ENCODE peak calls at places on chromosome 13, in ten cellular contexts. S is BE2C; X is activated naive CD8-positive, alpha-beta T cell treated with anti-CD3 and anti-CD28 coated beads, Interleukin-2, amount 50 U/mL, for 24 hours; G is Calu3; O is LoVo; Y is AG10803; D is SHP77; K is T follicular helper cell; J is T1000; B is tibial nerve. U is an unnamed sample.

GRCh38 chr13:51397262-51397933 is 55.4 kb downstream of the INTS6 start:
- DNase-seq in S (no peak), X (no peak), G (no peak), O (no peak), Y (peak; percentile 94), D (no peak), K (no peak), J (no peak), B (peak; percentile 38), U (no peak)

GRCh38 chr13:98033277-98034247 is 80.1 kb downstream of the IPO5 start:
- DNase-seq in S (peak; percentile 58), X (no peak), G (peak; percentile 9), O (no peak), Y (peak; percentile 81), D (peak; percentile 40), K (no peak), J (no peak), B (peak; percentile 20), U (peak; percentile 61)

GRCh38 chr13:36979361-36980040 is 19.6 kb downstream of the ALG5 start:
- DNase-seq in S (peak; percentile 42), X (no peak), G (no peak), O (no peak), Y (peak; percentile 37), D (no peak), K (no peak), J (no peak), B (no peak), U (no peak)

GRCh38 chr13:107799001-107799400 is 416.3 kb downstream of the LIG4 start:
- DNase-seq in S (no peak), X (no peak), G (no peak), O (peak; percentile 19), Y (peak; percentile 20), D (no peak), K (no peak), J (no peak), B (no peak), U (no peak)

GRCh38 chr13:45333973-45334922 is 6.7 kb downstream of the TPT1 start:
- DNase-seq in S (no peak), X (no peak), G (no peak), O (no peak), Y (peak; percentile 47), D (no peak), K (peak; percentile 26), J (no peak), B (no peak), U (no peak)

GRCh38 chr13:26872444-26873173 is 112.0 kb upstream of the GPR12 start:
- DNase-seq in S (peak; percentile 75), X (peak; percentile 65), G (peak; percentile 54), O (peak; percentile 32), Y (peak; percentile 29), D (peak; percentile 56), K (peak; percentile 16), J (no peak), B (no peak), U (peak; percentile 44)

GRCh38 chr13:80224468-80224867 is 116.5 kb downstream of the SPRY2 start:
- DNase-seq in S (no peak), X (no peak), G (no peak), O (peak; percentile 17), Y (no peak), D (no peak), K (no peak), J (no peak), B (no peak), U (peak; percentile 48)

GRCh38 chr13:38002596-38002995 is 133.0 kb upstream of the TRPC4 start:
- DNase-seq in S (no peak), X (no peak), G (peak; percentile 1), O (no peak), Y (no peak), D (peak; percentile 85), K (no peak), J (no peak), B (no peak), U (no peak)

GRCh38 chr13:98456423-98456845 is 120.5 kb downstream of the STK24 start:
- DNase-seq in S (no peak), X (no peak), G (no peak), O (no peak), Y (no peak), D (no peak), K (no peak), J (no peak), B (no peak), U (no peak)

GRCh38 chr13:101747039-101747438 is 294.6 kb downstream of the ITGBL1 start:
- DNase-seq in S (no peak), X (no peak), G (no peak), O (no peak), Y (no peak), D (no peak), K (no peak), J (no peak), B (no peak), U (peak; percentile 12)

GRCh38 chr13:25860862-25861261 is 191.0 kb downstream of the SHISA2 start:
- DNase-seq in S (no peak), X (no peak), G (no peak), O (no peak), Y (peak; percentile 6), D (no peak), K (no peak), J (no peak), B (no peak), U (no peak)

GRCh38 chr13:51801631-51802099 is 2.3 kb downstream of the DHRS12 start:
- DNase-seq in S (no peak), X (no peak), G (peak; percentile 50), O (no peak), Y (peak; percentile 29), D (peak; percentile 27), K (no peak), J (no peak), B (peak; percentile 57), U (no peak)

GRCh38 chr13:112846411-112847115 is 122.5 kb upstream of the MCF2L start:
- DNase-seq in S (no peak), X (no peak), G (no peak), O (no peak), Y (no peak), D (no peak), K (no peak), J (no peak), B (no peak), U (no peak)

GRCh38 chr13:101612736-101613135 is 160.3 kb downstream of the ITGBL1 start:
- DNase-seq in S (no peak), X (no peak), G (no peak), O (no peak), Y (no peak), D (no peak), K (no peak), J (no peak), B (no peak), U (no peak)

GRCh38 chr13:112060431-112060830 is 6.5 kb upstream of the SOX1 start:
- DNase-seq in S (no peak), X (no peak), G (no peak), O (no peak), Y (no peak), D (no peak), K (no peak), J (no peak), B (no peak), U (no peak)

GRCh38 chr13:86020350-86021002 is 221.3 kb upstream of the SLITRK6 start:
- DNase-seq in S (no peak), X (no peak), G (no peak), O (no peak), Y (no peak), D (peak; percentile 64), K (no peak), J (no peak), B (no peak), U (no peak)

GRCh38 chr13:52128714-52129700 is at the start of gene NEK5:
- DNase-seq in S (peak; percentile 81), X (peak; percentile 65), G (peak; percentile 78), O (peak; percentile 61), Y (peak; percentile 29), D (peak; percentile 18), K (peak; percentile 28), J (no peak), B (peak; percentile 29), U (peak; percentile 68)

GRCh38 chr13:113273856-113274590 is 23.0 kb upstream of the LAMP1 start:
- DNase-seq in S (no peak), X (no peak), G (no peak), O (no peak), Y (peak; percentile 56), D (no peak), K (no peak), J (no peak), B (no peak), U (no peak)

GRCh38 chr13:42747399-42747873 is 33.9 kb upstream of the FAM216B start:
- DNase-seq in S (no peak), X (no peak), G (peak; percentile 11), O (no peak), Y (peak; percentile 97), D (no peak), K (no peak), J (peak; percentile 42), B (no peak), U (peak; percentile 64)

GRCh38 chr13:111006508-111007031 is 91.7 kb upstream of the ANKRD10 start:
- DNase-seq in S (no peak), X (no peak), G (no peak), O (no peak), Y (peak; percentile 88), D (peak; percentile 64), K (no peak), J (peak; percentile 28), B (peak; percentile 66), U (no peak)

GRCh38 chr13:95676100-95676774 is 702 bp upstream of the DNAJC3 start:
- DNase-seq in S (no peak), X (peak; percentile 17), G (peak; percentile 6), O (peak; percentile 41), Y (peak; percentile 41), D (peak; percentile 74), K (no peak), J (no peak), B (peak; percentile 11), U (peak; percentile 71)

GRCh38 chr13:51715613-51716012 is 88.3 kb downstream of the DHRS12 start:
- DNase-seq in S (no peak), X (no peak), G (no peak), O (no peak), Y (no peak), D (no peak), K (no peak), J (no peak), B (no peak), U (peak; percentile 43)

GRCh38 chr13:74372511-74372910 is 238.3 kb upstream of the KLF12 start:
- DNase-seq in S (no peak), X (no peak), G (no peak), O (no peak), Y (peak; percentile 21), D (no peak), K (no peak), J (no peak), B (no peak), U (no peak)

GRCh38 chr13:94617389-94618000 is 15.8 kb downstream of the GPR180 start:
- DNase-seq in S (peak; percentile 29), X (no peak), G (peak; percentile 6), O (peak; percentile 16), Y (peak; percentile 13), D (peak; percentile 26), K (no peak), J (no peak), B (peak; percentile 46), U (peak; percentile 40)

GRCh38 chr13:24064258-24064860 is 96.2 kb upstream of the SPATA13 start:
- DNase-seq in S (no peak), X (no peak), G (no peak), O (no peak), Y (no peak), D (no peak), K (no peak), J (no peak), B (no peak), U (no peak)

GRCh38 chr13:40377783-40378182 is 288.7 kb downstream of the FOXO1 start:
- DNase-seq in S (no peak), X (peak; percentile 53), G (peak; percentile 17), O (no peak), Y (peak; percentile 22), D (no peak), K (no peak), J (no peak), B (no peak), U (no peak)